ENCODE peak calls at places on chromosomes 16 and 17, in ten cellular contexts. Q, J, N, E, K, P, O, Y, A and C are unnamed samples.

GRCh38 chr17:78421534-78422266 is 43.3 kb downstream of the PGS1 start:
- DNase-seq in Q (peak), J (peak), N (no peak), E (peak), K (peak), P (peak), O (peak), Y (peak), A (peak), C (peak)

GRCh38 chr16:73214825-73215481 is 167.0 kb upstream of the ZFHX3 start:
- DNase-seq in Q (no peak), J (peak), N (no peak), E (no peak), K (no peak), P (no peak), O (peak), Y (no peak), A (peak), C (no peak)

GRCh38 chr16:48619547-48619946 is 9.6 kb upstream of the N4BP1 start:
- DNase-seq in Q (no peak), J (no peak), N (peak), E (no peak), K (no peak), P (no peak), O (no peak), Y (no peak), A (no peak), C (no peak)

GRCh38 chr17:72614871-72615626 is 477.4 kb downstream of the SLC39A11 start:
- DNase-seq in Q (peak), J (no peak), N (no peak), E (peak), K (no peak), P (peak), O (peak), Y (no peak), A (peak), C (no peak)

GRCh38 chr17:30378191-30378796 is 433 bp upstream of the CPD start:
- DNase-seq in Q (peak), J (no peak), N (no peak), E (no peak), K (no peak), P (peak), O (peak), Y (peak), A (no peak), C (peak)

GRCh38 chr16:89922477-89922883 is 662 bp upstream of the TUBB3 start:
- DNase-seq in Q (peak), J (peak), N (no peak), E (peak), K (peak), P (peak), O (peak), Y (no peak), A (peak), C (peak)

GRCh38 chr16:12802661-12803060 is 1.0 kb downstream of the CPPED1 start:
- DNase-seq in Q (no peak), J (no peak), N (no peak), E (no peak), K (no peak), P (no peak), O (no peak), Y (no peak), A (no peak), C (no peak)

GRCh38 chr16:56998861-56999260 is 9.5 kb downstream of the NLRC5 start:
- DNase-seq in Q (no peak), J (no peak), N (no peak), E (no peak), K (no peak), P (no peak), O (no peak), Y (no peak), A (no peak), C (no peak)

GRCh38 chr16:11354733-11355574 is 9.7 kb downstream of the RMI2 start:
- DNase-seq in Q (no peak), J (peak), N (no peak), E (no peak), K (peak), P (no peak), O (peak), Y (peak), A (peak), C (peak)

GRCh38 chr17:76689859-76690258 is 20.9 kb downstream of the MXRA7 start:
- DNase-seq in Q (no peak), J (no peak), N (no peak), E (no peak), K (no peak), P (no peak), O (no peak), Y (no peak), A (no peak), C (no peak)

GRCh38 chr17:73657473-73658116 is 13.3 kb upstream of the SDK2 start:
- DNase-seq in Q (peak), J (no peak), N (no peak), E (peak), K (peak), P (peak), O (no peak), Y (peak), A (no peak), C (peak)

GRCh38 chr16:83804366-83804765 is 3.4 kb upstream of the HSBP1 start:
- DNase-seq in Q (no peak), J (no peak), N (no peak), E (no peak), K (no peak), P (no peak), O (no peak), Y (no peak), A (no peak), C (no peak)

GRCh38 chr16:70737377-70738082 is 51.7 kb upstream of the MTSS2 start:
- DNase-seq in Q (no peak), J (peak), N (no peak), E (no peak), K (peak), P (no peak), O (peak), Y (peak), A (peak), C (peak)

GRCh38 chr16:19837984-19838707 is 46.5 kb downstream of the GPRC5B start:
- DNase-seq in Q (no peak), J (no peak), N (no peak), E (no peak), K (no peak), P (no peak), O (no peak), Y (no peak), A (no peak), C (no peak)

GRCh38 chr17:81909966-81910839 is 996 bp downstream of the PCYT2 start:
- DNase-seq in Q (peak), J (no peak), N (no peak), E (no peak), K (no peak), P (peak), O (no peak), Y (no peak), A (no peak), C (no peak)

GRCh38 chr16:79217375-79218011 is 383.0 kb downstream of the MAF start:
- DNase-seq in Q (no peak), J (no peak), N (no peak), E (no peak), K (peak), P (no peak), O (no peak), Y (no peak), A (no peak), C (peak)

GRCh38 chr17:60422162-60422665 is at the start of gene CHCT1:
- DNase-seq in Q (no peak), J (no peak), N (no peak), E (no peak), K (no peak), P (no peak), O (no peak), Y (peak), A (no peak), C (no peak)

GRCh38 chr17:10415161-10415560 is 6.6 kb downstream of the MYH8 start:
- DNase-seq in Q (no peak), J (no peak), N (no peak), E (no peak), K (no peak), P (no peak), O (no peak), Y (no peak), A (no peak), C (no peak)
- TF ChIP-seq CTCF in Q (no peak), J (no peak), N (no peak), E (no peak), K (no peak), P (no peak), O (no peak), Y (no peak), A (no peak), C (no peak)

DNA sequence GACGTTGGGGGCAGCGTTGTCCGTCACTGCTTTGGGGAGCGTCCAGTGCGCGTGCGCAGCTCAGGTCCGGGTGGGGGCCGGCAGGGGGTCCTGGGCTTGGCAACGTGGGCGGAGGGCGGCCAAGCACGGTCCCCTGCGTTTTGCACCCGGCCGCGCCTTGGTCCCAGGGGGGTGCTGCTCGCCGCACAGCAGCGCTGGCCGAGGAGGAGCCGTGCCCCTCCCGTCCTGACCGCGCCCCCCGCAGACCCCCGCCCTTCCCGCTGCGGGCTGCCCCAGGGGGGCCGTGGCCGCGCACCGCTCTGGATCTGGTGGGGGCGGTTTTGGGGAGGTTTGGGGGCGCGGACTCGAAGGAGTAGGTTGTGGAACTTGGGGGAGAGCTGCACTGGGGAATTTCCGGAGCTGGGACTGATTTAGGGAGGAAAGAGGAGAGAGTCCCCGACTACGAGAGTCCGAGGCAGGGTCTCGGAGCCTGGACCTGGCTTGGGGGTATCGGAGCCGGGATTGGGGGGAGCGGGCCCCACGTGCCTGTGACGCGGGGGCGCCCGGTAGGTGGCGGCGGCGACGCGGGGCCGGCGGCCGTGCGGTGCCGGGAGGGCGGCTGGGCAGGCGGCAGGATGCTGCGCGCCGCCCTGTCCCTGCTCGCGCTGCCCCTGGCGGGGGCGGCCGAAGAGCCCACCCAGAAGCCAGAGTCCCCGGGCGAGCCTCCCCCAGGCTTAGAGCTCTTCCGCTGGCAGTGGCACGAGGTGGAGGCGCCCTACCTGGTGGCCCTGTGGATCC is at the start of gene SLC9A5:
- DNase-seq in Q (peak), J (no peak), N (no peak), E (no peak), K (no peak), P (no peak), O (no peak), Y (peak), A (no peak), C (peak)
- TF ChIP-seq CTCF in Q (no peak), J (no peak), N (no peak), E (no peak), K (no peak), P (no peak), O (peak), Y (no peak), A (no peak), C (peak)

GRCh38 chr17:34584805-34585416 is 5.5 kb downstream of the TMEM132E start:
- DNase-seq in Q (no peak), J (no peak), N (no peak), E (peak), K (no peak), P (no peak), O (peak), Y (no peak), A (peak), C (no peak)
- TF ChIP-seq CTCF in Q (no peak), J (peak), N (no peak), E (peak), K (peak), P (no peak), O (no peak), Y (no peak), A (no peak), C (no peak)

DNA sequence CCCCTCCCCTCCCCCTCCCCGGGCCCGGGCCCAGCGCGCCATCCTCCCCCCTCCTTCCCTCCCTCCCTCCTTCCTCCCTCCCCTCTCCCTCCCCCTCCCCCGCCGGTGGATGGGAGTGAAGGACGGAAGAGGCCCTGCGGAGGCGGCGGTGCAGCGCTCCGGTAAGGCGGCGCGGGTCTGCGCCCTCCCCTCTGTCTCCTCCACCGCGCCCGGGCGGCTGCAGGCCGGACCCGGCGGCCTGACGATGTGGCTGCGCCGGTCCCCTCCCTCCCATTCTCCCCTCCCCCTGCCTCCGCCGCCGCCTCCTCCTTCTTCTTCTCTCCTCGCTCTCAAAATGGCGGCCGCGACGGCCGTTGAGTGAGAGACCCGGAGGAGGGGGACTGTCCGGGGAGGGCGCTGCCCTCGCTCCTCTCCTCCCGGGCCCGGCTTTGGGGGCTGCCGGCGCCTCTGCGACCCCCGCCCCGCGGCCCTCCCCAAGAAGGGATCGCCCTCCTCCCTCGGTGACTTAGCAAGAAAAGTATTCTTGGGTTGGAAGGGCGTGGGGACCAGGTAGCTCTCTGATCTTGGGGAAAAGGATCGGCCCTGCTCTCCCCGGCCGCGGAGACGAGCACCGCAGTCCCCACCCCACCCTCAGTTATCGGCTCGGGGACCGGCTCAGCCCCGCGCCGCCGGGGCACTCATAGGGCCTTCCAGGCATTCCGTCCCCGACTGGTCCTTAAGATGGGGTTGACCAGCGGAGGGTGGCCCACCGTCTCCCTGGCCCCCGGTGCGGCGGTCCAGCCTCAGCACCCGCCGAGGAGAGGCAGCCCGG is 597 bp downstream of the PAFAH1B1 start:
- DNase-seq in Q (peak), J (peak), N (no peak), E (peak), K (peak), P (peak), O (peak), Y (peak), A (peak), C (peak)
- TF ChIP-seq CTCF in Q (no peak), J (no peak), N (no peak), E (no peak), K (no peak), P (no peak), O (no peak), Y (no peak), A (no peak), C (no peak)

DNA sequence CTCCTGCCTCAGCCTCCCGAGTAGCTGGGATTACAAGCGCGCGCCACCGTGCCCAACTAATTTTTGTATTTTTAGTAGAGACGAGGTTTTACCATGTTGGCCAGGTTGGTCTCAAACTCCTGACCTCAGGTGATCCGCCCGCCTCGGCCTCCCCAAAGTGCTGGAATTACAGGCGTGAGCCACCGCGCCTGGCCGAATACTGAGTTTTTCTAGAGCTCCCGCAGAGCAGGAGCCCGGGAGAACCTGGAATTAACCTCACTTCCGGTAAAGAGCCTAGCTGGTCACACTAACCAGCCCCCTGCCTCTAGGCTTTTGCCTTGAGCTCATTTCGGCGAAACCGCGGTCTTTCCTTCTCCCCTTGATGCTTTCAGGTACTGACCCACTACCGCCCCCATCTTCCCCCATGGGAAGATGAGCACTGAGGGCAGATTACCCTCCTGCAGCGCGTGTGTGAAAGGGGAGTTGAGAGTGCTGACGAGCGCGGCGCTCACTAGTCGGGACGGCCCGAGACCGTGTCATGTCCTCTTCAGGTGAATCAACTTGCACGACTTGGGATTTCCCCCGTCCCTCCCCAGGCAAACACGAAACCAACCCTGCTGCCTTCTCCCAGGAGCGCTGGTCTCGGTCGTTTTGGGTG is 743 bp upstream of the NEK8 start:
- DNase-seq in Q (peak), J (no peak), N (no peak), E (peak), K (peak), P (peak), O (peak), Y (peak), A (peak), C (peak)
- TF ChIP-seq CTCF in Q (no peak), J (peak), N (no peak), E (peak), K (no peak), P (no peak), O (peak), Y (peak), A (no peak), C (no peak)

GRCh38 chr16:28597692-28598261 is 927 bp upstream of the SULT1A2 start:
- DNase-seq in Q (peak), J (no peak), N (no peak), E (peak), K (no peak), P (peak), O (no peak), Y (peak), A (no peak), C (peak)
- TF ChIP-seq CTCF in Q (no peak), J (peak), N (no peak), E (no peak), K (no peak), P (no peak), O (no peak), Y (peak), A (no peak), C (no peak)

DNA sequence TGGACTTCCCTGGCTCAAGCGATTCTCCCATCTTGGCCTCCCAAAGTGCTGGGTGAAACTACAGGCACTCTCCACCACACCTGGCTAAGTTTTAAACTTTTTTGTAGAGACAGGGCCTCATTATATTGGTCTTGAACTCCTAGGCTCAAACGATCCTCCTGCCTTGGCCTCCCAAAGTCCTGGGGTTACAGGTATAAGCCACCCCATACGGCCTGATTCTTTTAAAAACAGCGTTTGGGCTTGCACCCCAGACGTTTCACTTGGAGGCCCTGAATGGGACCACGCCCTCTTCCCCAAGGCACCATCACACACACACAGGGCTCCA is 29.4 kb upstream of the GINS2 start:
- DNase-seq in Q (no peak), J (no peak), N (no peak), E (no peak), K (no peak), P (no peak), O (no peak), Y (no peak), A (no peak), C (no peak)
- TF ChIP-seq CTCF in Q (no peak), J (no peak), N (no peak), E (no peak), K (peak), P (no peak), O (no peak), Y (no peak), A (no peak), C (no peak)

GRCh38 chr16:30066882-30067583 is 1.5 kb downstream of the ALDOA start:
- DNase-seq in Q (no peak), J (no peak), N (no peak), E (no peak), K (peak), P (peak), O (no peak), Y (peak), A (no peak), C (no peak)

GRCh38 chr16:30064746-30065111 is 831 bp upstream of the ALDOA start:
- DNase-seq in Q (no peak), J (no peak), N (no peak), E (no peak), K (no peak), P (no peak), O (no peak), Y (no peak), A (no peak), C (no peak)

GRCh38 chr16:30063893-30064745 is 1.4 kb upstream of the ALDOA start:
- DNase-seq in Q (peak), J (no peak), N (no peak), E (peak), K (peak), P (peak), O (peak), Y (peak), A (no peak), C (peak)

GRCh38 chr16:30065943-30066881 is 652 bp downstream of the ALDOA start:
- DNase-seq in Q (no peak), J (no peak), N (no peak), E (peak), K (peak), P (peak), O (peak), Y (peak), A (peak), C (peak)

DNA sequence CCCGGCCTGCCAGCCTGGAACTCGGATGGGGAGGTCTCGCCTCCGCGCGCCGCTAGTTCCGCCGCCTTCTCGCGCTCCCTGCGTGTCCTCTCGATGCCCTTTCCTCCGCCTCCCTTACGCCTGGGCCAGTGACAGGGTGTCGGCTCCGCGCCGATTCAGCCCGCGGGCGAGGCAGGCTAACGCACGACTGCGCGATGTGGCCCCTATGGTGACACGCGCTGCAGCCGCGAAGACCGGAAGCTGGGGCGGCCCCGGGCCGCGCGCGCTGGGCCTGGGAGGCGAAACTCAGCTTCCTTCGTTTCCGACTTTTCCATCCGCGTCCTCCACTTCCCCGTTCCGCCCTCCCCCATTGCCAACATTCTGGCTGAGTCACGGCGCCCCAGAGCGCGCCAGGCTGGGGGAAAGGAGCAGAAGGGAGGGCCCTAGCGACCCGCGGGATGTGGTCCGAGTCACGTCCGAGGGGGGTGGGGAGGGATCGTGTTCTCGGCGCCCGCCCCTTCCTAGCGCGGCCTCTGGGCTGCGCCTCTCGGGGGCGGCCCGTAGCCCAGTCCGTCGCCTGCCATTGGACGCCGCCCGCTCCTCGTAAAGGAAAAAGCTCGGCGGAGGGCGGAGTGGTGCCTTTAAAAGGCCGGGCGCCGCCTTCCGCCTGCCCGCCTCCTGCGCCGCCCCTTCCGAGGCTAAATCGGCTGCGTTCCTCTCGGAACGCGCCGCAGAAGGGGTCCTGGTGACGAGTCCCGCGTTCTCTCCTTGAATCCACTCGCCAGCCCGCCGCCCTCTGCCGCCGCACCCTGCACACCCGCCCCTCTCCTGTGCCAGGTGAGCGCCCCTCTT is at the start of gene ALDOA:
- DNase-seq in Q (peak), J (peak), N (no peak), E (peak), K (peak), P (peak), O (peak), Y (peak), A (peak), C (peak)
- TF ChIP-seq CTCF in Q (no peak), J (no peak), N (no peak), E (no peak), K (no peak), P (no peak), O (no peak), Y (peak), A (no peak), C (no peak)

GRCh38 chr16:64754279-64754678 is 367.6 kb downstream of the CDH11 start:
- DNase-seq in Q (no peak), J (no peak), N (no peak), E (no peak), K (no peak), P (no peak), O (peak), Y (no peak), A (peak), C (no peak)
- TF ChIP-seq CTCF in Q (no peak), J (no peak), N (no peak), E (no peak), K (no peak), P (no peak), O (no peak), Y (no peak), A (no peak), C (no peak)